ENCODE peak calls at places on chromosome 11, in five cellular contexts. One of them, this sample, is unnamed.
A peak's percentile ranks its signal among the peaks of the same experiment; 100 is the strongest.

GRCh38 chr11:88208742-88209141 is 33.5 kb upstream of the RAB38 start:
- DNase-seq in iPS-NIHi11: no peak
- DNase-seq in lower lobe of right lung: no peak
- DNase-seq in stimulated activated naive CD8-positive, alpha-beta T cell treated with anti-CD3 and anti-CD28 coated beads, Interleukin-15, amount 100 ng/mL, for 72 hours: no peak
- DNase-seq in NCI-H774: no peak
- DNase-seq in this sample: no peak

GRCh38 chr11:75467311-75467710 is 34.3 kb upstream of the KLHL35 start:
- DNase-seq in iPS-NIHi11: no peak
- DNase-seq in lower lobe of right lung: peak; percentile 30
- DNase-seq in stimulated activated naive CD8-positive, alpha-beta T cell treated with anti-CD3 and anti-CD28 coated beads, Interleukin-15, amount 100 ng/mL, for 72 hours: no peak
- DNase-seq in NCI-H774: no peak
- DNase-seq in this sample: no peak

GRCh38 chr11:13917269-13917668 is 45.3 kb upstream of the SPON1 start:
- DNase-seq in iPS-NIHi11: no peak
- DNase-seq in lower lobe of right lung: no peak
- DNase-seq in stimulated activated naive CD8-positive, alpha-beta T cell treated with anti-CD3 and anti-CD28 coated beads, Interleukin-15, amount 100 ng/mL, for 72 hours: no peak
- DNase-seq in NCI-H774: no peak
- DNase-seq in this sample: no peak

GRCh38 chr11:19735512-19735911 is 22.9 kb downstream of the NAV2 start:
- DNase-seq in iPS-NIHi11: no peak
- DNase-seq in lower lobe of right lung: no peak
- DNase-seq in stimulated activated naive CD8-positive, alpha-beta T cell treated with anti-CD3 and anti-CD28 coated beads, Interleukin-15, amount 100 ng/mL, for 72 hours: no peak
- DNase-seq in NCI-H774: no peak
- DNase-seq in this sample: no peak

GRCh38 chr11:97537407-97538150 is 1147.8 kb downstream of the JRKL start:
- DNase-seq in iPS-NIHi11: no peak
- DNase-seq in lower lobe of right lung: no peak
- DNase-seq in stimulated activated naive CD8-positive, alpha-beta T cell treated with anti-CD3 and anti-CD28 coated beads, Interleukin-15, amount 100 ng/mL, for 72 hours: no peak
- DNase-seq in NCI-H774: no peak
- DNase-seq in this sample: no peak

GRCh38 chr11:8758619-8759169 is 76.1 kb downstream of the RPL27A start:
- DNase-seq in iPS-NIHi11: no peak
- DNase-seq in lower lobe of right lung: no peak
- DNase-seq in stimulated activated naive CD8-positive, alpha-beta T cell treated with anti-CD3 and anti-CD28 coated beads, Interleukin-15, amount 100 ng/mL, for 72 hours: no peak
- DNase-seq in NCI-H774: no peak
- DNase-seq in this sample: no peak

GRCh38 chr11:96311120-96311568 is 31.9 kb downstream of the MAML2 start:
- DNase-seq in iPS-NIHi11: no peak
- DNase-seq in lower lobe of right lung: no peak
- DNase-seq in stimulated activated naive CD8-positive, alpha-beta T cell treated with anti-CD3 and anti-CD28 coated beads, Interleukin-15, amount 100 ng/mL, for 72 hours: no peak
- DNase-seq in NCI-H774: peak; percentile 4
- DNase-seq in this sample: no peak

GRCh38 chr11:7506243-7506642 is 7.6 kb upstream of the PPFIBP2 start:
- DNase-seq in iPS-NIHi11: no peak
- DNase-seq in lower lobe of right lung: no peak
- DNase-seq in stimulated activated naive CD8-positive, alpha-beta T cell treated with anti-CD3 and anti-CD28 coated beads, Interleukin-15, amount 100 ng/mL, for 72 hours: no peak
- DNase-seq in NCI-H774: no peak
- DNase-seq in this sample: no peak

GRCh38 chr11:91489989-91490388 is 734.6 kb upstream of the FAT3 start:
- DNase-seq in iPS-NIHi11: no peak
- DNase-seq in lower lobe of right lung: no peak
- DNase-seq in stimulated activated naive CD8-positive, alpha-beta T cell treated with anti-CD3 and anti-CD28 coated beads, Interleukin-15, amount 100 ng/mL, for 72 hours: no peak
- DNase-seq in NCI-H774: no peak
- DNase-seq in this sample: no peak